ENCODE peak calls at places on chromosomes 12 and 14, in ten cellular contexts. C is stomach, Z is H54, D is body of pancreas, X is spleen, A is upper lobe of left lung, T is ovary, S is A549, O is esophagus squamous epithelium, Y is testis. I is an unnamed sample.

GRCh38 chr12:76641961-76642360 is 82.4 kb upstream of the OSBPL8 start:
- DNase-seq in C (no peak), Z (no peak), D (no peak), X (no peak), A (no peak), T (no peak), S (no peak), O (no peak), Y (no peak), I (no peak)

GRCh38 chr14:75982724-75983358 is 1.0 kb upstream of the TGFB3 start:
- DNase-seq in C (no peak), Z (peak), D (peak), X (no peak), A (peak), T (peak), S (peak), O (no peak), Y (peak), I (peak)

GRCh38 chr14:42523656-42524055 is 917.0 kb downstream of the LRFN5 start:
- DNase-seq in C (no peak), Z (no peak), D (no peak), X (no peak), A (no peak), T (no peak), S (no peak), O (no peak), Y (no peak), I (no peak)

GRCh38 chr12:110280784-110281548 is at the start of gene ATP2A2:
- DNase-seq in C (peak), Z (peak), D (peak), X (peak), A (peak), T (peak), S (peak), O (peak), Y (peak), I (peak)

GRCh38 chr14:99679543-99679942 is 4.6 kb upstream of the CYP46A1 start:
- DNase-seq in C (no peak), Z (no peak), D (no peak), X (no peak), A (no peak), T (no peak), S (no peak), O (no peak), Y (no peak), I (no peak)

GRCh38 chr12:96047621-96048211 is 12.3 kb upstream of the LTA4H start:
- DNase-seq in C (peak), Z (no peak), D (peak), X (no peak), A (peak), T (no peak), S (peak), O (no peak), Y (no peak), I (no peak)

GRCh38 chr14:99185436-99186068 is 86.4 kb downstream of the BCL11B start:
- DNase-seq in C (no peak), Z (no peak), D (no peak), X (no peak), A (no peak), T (no peak), S (no peak), O (no peak), Y (no peak), I (no peak)

GRCh38 chr14:99261916-99262787 is 9.8 kb downstream of the BCL11B start:
- DNase-seq in C (peak), Z (no peak), D (peak), X (peak), A (peak), T (no peak), S (no peak), O (no peak), Y (no peak), I (no peak)

GRCh38 chr14:89927466-89927865 is 27.1 kb downstream of the EFCAB11 start:
- DNase-seq in C (no peak), Z (no peak), D (no peak), X (no peak), A (no peak), T (no peak), S (no peak), O (no peak), Y (no peak), I (no peak)

GRCh38 chr12:122031342-122032216 is 9.9 kb downstream of the BCL7A start:
- DNase-seq in C (peak), Z (no peak), D (peak), X (no peak), A (peak), T (no peak), S (peak), O (no peak), Y (peak), I (peak)

GRCh38 chr12:125076103-125076502 is 10.9 kb downstream of the AACS start:
- DNase-seq in C (no peak), Z (no peak), D (no peak), X (peak), A (no peak), T (no peak), S (no peak), O (no peak), Y (no peak), I (no peak)

GRCh38 chr12:43444940-43445564 is 107.0 kb downstream of the ADAMTS20 start:
- DNase-seq in C (peak), Z (no peak), D (peak), X (no peak), A (peak), T (no peak), S (no peak), O (no peak), Y (peak), I (peak)

GRCh38 chr12:65699251-65699650 is 125.0 kb upstream of the HMGA2 start:
- DNase-seq in C (no peak), Z (no peak), D (no peak), X (no peak), A (no peak), T (no peak), S (no peak), O (no peak), Y (no peak), I (no peak)

GRCh38 chr14:79629372-79629771 is 581.9 kb downstream of the DIO2 start:
- DNase-seq in C (no peak), Z (no peak), D (no peak), X (no peak), A (no peak), T (no peak), S (no peak), O (no peak), Y (no peak), I (no peak)

GRCh38 chr12:70756791-70757190 is 119.6 kb upstream of the PTPRB start:
- DNase-seq in C (no peak), Z (no peak), D (no peak), X (no peak), A (no peak), T (no peak), S (no peak), O (no peak), Y (no peak), I (no peak)

GRCh38 chr12:11144297-11144696 is 9.9 kb upstream of the TAS2R30 start:
- DNase-seq in C (no peak), Z (no peak), D (no peak), X (no peak), A (no peak), T (no peak), S (no peak), O (no peak), Y (no peak), I (no peak)

GRCh38 chr12:7667025-7667575 is 1.4 kb upstream of the APOBEC1 start:
- DNase-seq in C (no peak), Z (no peak), D (no peak), X (no peak), A (no peak), T (no peak), S (peak), O (no peak), Y (no peak), I (no peak)

GRCh38 chr12:127145929-127146789 is 1120.8 kb upstream of the TMEM132C start:
- DNase-seq in C (peak), Z (no peak), D (peak), X (peak), A (peak), T (peak), S (peak), O (no peak), Y (peak), I (peak)

GRCh38 chr14:65631040-65631439 is 218.5 kb downstream of the FUT8 start:
- DNase-seq in C (no peak), Z (no peak), D (no peak), X (no peak), A (no peak), T (no peak), S (no peak), O (no peak), Y (no peak), I (no peak)

GRCh38 chr12:127118251-127118650 is 1148.7 kb upstream of the TMEM132C start:
- DNase-seq in C (no peak), Z (no peak), D (no peak), X (no peak), A (no peak), T (no peak), S (no peak), O (no peak), Y (no peak), I (no peak)

GRCh38 chr14:76050797-76051392 is 65.3 kb downstream of the IFT43 start:
- DNase-seq in C (peak), Z (peak), D (peak), X (no peak), A (no peak), T (peak), S (peak), O (no peak), Y (peak), I (peak)

GRCh38 chr12:113292091-113292490 is 42.8 kb downstream of the SLC8B1 start:
- DNase-seq in C (no peak), Z (no peak), D (no peak), X (no peak), A (no peak), T (no peak), S (no peak), O (no peak), Y (no peak), I (no peak)

GRCh38 chr12:86230516-86231146 is 25.6 kb downstream of the MGAT4C start:
- DNase-seq in C (no peak), Z (peak), D (no peak), X (no peak), A (no peak), T (no peak), S (no peak), O (no peak), Y (no peak), I (no peak)

GRCh38 chr12:40117818-40118217 is 11.9 kb upstream of the SLC2A13 start:
- DNase-seq in C (no peak), Z (no peak), D (no peak), X (no peak), A (no peak), T (no peak), S (no peak), O (no peak), Y (no peak), I (no peak)

GRCh38 chr14:31700282-31701074 is 139.3 kb downstream of the NUBPL start:
- DNase-seq in C (no peak), Z (no peak), D (no peak), X (peak), A (no peak), T (no peak), S (no peak), O (no peak), Y (no peak), I (no peak)

GRCh38 chr14:29262979-29263378 is 496.4 kb downstream of the FOXG1 start:
- DNase-seq in C (no peak), Z (no peak), D (no peak), X (no peak), A (no peak), T (no peak), S (no peak), O (no peak), Y (no peak), I (no peak)

GRCh38 chr12:96070670-96071279 is 35.4 kb upstream of the LTA4H start:
- DNase-seq in C (no peak), Z (no peak), D (no peak), X (no peak), A (no peak), T (no peak), S (no peak), O (no peak), Y (no peak), I (no peak)

GRCh38 chr14:76271371-76271770 is 104.6 kb upstream of the ESRRB start:
- DNase-seq in C (no peak), Z (no peak), D (no peak), X (no peak), A (no peak), T (no peak), S (no peak), O (no peak), Y (no peak), I (no peak)

GRCh38 chr12:106090586-106091411 is 48.0 kb downstream of the NUAK1 start:
- DNase-seq in C (no peak), Z (peak), D (no peak), X (no peak), A (no peak), T (peak), S (no peak), O (no peak), Y (no peak), I (peak)

GRCh38 chr12:33988888-33989287 is 33.4 kb upstream of the ALG10 start:
- DNase-seq in C (no peak), Z (no peak), D (no peak), X (no peak), A (no peak), T (no peak), S (no peak), O (no peak), Y (no peak), I (no peak)

GRCh38 chr14:59657769-59658168 is 81.2 kb upstream of the CCDC175 start:
- DNase-seq in C (no peak), Z (no peak), D (no peak), X (no peak), A (no peak), T (no peak), S (no peak), O (no peak), Y (no peak), I (no peak)

GRCh38 chr12:121513464-121514183 is 67.2 kb downstream of the KDM2B start:
- DNase-seq in C (peak), Z (peak), D (peak), X (peak), A (peak), T (no peak), S (peak), O (no peak), Y (peak), I (no peak)

GRCh38 chr12:92551853-92552397 is 150.9 kb upstream of the PLEKHG7 start:
- DNase-seq in C (no peak), Z (peak), D (no peak), X (no peak), A (no peak), T (no peak), S (peak), O (no peak), Y (no peak), I (no peak)

GRCh38 chr14:95300002-95300696 is 19.6 kb downstream of the CLMN start:
- DNase-seq in C (no peak), Z (no peak), D (no peak), X (no peak), A (no peak), T (no peak), S (no peak), O (no peak), Y (no peak), I (no peak)
- TF ChIP-seq POLR2A in C (no peak), Z (no peak), D (no peak), X (no peak), A (no peak), T (no peak), S (no peak), O (no peak), Y (no peak), I (no peak)

GRCh38 chr14:24195186-24196070 is at the start of gene TM9SF1:
- DNase-seq in C (peak), Z (peak), D (peak), X (peak), A (peak), T (peak), S (peak), O (no peak), Y (peak), I (peak)
- TF ChIP-seq POLR2A in C (no peak), Z (peak), D (peak), X (peak), A (peak), T (peak), S (peak), O (peak), Y (no peak), I (no peak)

DNA sequence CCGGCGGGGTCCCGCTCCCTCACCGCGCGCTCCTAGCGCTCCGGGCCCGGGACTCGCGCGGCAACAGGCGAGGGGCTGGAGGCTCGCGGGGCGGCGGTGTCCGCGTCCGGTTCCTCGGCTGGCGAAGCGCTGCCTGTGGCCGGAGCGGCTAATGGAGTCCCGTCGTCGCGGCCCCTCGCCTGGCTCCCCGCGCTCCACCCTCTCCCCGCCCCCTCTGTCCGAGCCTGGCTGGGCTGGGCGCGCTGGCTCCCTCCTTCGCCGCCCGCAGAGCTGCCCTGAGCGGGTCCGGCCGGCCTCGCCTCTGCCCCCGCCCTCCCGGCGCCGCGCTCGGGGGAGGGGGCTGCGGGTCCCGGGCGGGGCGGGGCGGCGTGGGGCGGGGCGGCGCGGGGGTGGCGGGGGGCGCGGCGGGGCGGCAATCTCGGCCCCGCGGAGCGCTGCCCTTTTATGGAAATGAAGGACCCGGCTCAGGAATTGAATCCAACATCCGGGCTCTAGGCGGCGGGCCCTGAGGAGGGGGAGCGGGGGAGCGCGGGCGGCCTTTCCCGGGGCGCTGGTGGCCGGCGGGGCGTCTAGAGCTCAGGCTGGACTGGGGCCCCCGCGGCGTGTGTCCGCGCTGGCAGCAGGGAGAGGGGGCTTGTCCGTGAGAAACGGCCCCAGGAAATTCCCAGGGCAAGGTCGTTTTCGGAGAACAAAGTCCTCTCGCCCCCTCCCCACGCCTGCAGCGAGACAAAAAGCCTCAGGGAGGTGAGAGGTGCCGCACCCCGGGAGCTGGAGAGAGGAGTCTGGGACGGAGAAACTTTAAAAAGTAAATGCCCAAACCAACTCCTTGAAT is at the start of gene FERMT2:
- DNase-seq in C (peak), Z (peak), D (peak), X (peak), A (peak), T (peak), S (peak), O (no peak), Y (peak), I (peak)
- TF ChIP-seq POLR2A in C (no peak), Z (peak), D (peak), X (no peak), A (peak), T (peak), S (peak), O (peak), Y (no peak), I (peak)

GRCh38 chr14:93332853-93333630 is at the start of gene BTBD7:
- DNase-seq in C (peak), Z (peak), D (peak), X (peak), A (peak), T (peak), S (peak), O (peak), Y (peak), I (peak)
- TF ChIP-seq POLR2A in C (no peak), Z (peak), D (peak), X (no peak), A (peak), T (peak), S (peak), O (peak), Y (no peak), I (no peak)

GRCh38 chr12:6464531-6464930 is 5.9 kb downstream of the VAMP1 start:
- DNase-seq in C (no peak), Z (no peak), D (no peak), X (no peak), A (no peak), T (no peak), S (no peak), O (no peak), Y (no peak), I (no peak)

GRCh38 chr12:6461401-6462233 is 8.9 kb downstream of the VAMP1 start:
- DNase-seq in C (peak), Z (no peak), D (peak), X (peak), A (peak), T (no peak), S (no peak), O (peak), Y (peak), I (peak)

GRCh38 chr12:6462234-6462995 is 8.1 kb downstream of the VAMP1 start:
- DNase-seq in C (no peak), Z (no peak), D (no peak), X (no peak), A (no peak), T (no peak), S (no peak), O (no peak), Y (no peak), I (no peak)

GRCh38 chr12:6463858-6464257 is 6.6 kb downstream of the VAMP1 start:
- DNase-seq in C (no peak), Z (no peak), D (no peak), X (no peak), A (no peak), T (no peak), S (no peak), O (no peak), Y (no peak), I (no peak)

DNA sequence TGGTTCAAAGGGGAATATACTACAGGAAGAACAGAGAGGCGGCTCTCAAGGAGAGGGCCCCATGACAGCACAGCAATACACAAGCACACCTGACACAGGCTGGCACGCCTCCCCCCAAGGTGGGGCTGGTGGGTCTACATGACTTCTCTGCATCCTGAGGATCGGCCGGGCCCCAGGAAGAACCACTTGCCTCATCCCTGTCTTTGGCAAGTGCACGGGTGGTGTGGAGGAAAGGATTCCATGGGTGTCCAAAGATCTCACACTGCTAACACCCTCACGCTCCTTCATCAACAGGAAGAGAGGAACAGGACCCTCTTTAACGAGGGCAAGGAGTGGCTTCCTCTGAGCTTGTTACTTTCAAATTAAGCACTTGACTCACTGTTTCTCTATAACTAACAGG is 7.3 kb downstream of the VAMP1 start:
- DNase-seq in C (no peak), Z (no peak), D (no peak), X (no peak), A (no peak), T (no peak), S (no peak), O (no peak), Y (no peak), I (no peak)
- TF ChIP-seq POLR2A in C (no peak), Z (no peak), D (no peak), X (no peak), A (no peak), T (no peak), S (no peak), O (no peak), Y (no peak), I (no peak)

DNA sequence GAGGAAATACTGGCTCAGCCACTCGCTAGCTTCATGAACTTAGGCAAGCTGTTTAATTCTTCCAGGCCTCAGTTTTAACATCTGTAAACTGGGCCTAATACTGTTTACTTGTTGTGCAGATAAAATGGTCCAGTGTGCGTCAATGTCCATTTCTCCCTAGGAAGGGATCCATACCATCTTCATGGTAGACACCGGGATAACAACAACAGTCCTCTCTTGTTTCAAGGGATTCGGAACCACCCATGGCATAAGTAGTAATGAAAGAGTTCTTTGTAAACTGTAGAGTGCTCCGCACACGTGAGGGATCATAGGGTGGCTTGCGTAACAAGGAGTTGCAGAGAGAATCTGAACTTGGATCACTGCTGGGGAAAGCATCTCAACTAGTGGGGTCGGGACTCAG is 17.3 kb upstream of the CHGA start:
- DNase-seq in C (no peak), Z (no peak), D (no peak), X (no peak), A (no peak), T (no peak), S (no peak), O (no peak), Y (peak), I (no peak)
- TF ChIP-seq POLR2A in C (no peak), Z (no peak), D (no peak), X (no peak), A (no peak), T (no peak), S (no peak), O (no peak), Y (no peak), I (no peak)